ENCODE peak calls at places on chromosomes 16 and 17, in seven cellular contexts. V is progenitor cell of endocrine pancreas; W is pons; T is BJ; Q is stimulated activated CD8-positive, alpha-beta memory T cell treated with anti-CD3 and anti-CD28 coated beads, Interleukin-7, amount 100 ng/mL, for 48 hours; Z is SJSA1; H is astrocyte. B is an unnamed sample.
A peak's percentile ranks its signal among the peaks of the same experiment; 100 is the strongest.

GRCh38 chr17:66310528-66311148 is 8.2 kb downstream of the PRKCA start:
- DNase-seq in V (no peak), W (no peak), T (no peak), Q (no peak), Z (no peak), H (no peak), B (no peak)

GRCh38 chr17:66992911-66993310 is 28.4 kb downstream of the CACNG4 start:
- DNase-seq in V (no peak), W (no peak), T (no peak), Q (no peak), Z (no peak), H (no peak), B (no peak)

GRCh38 chr17:57662644-57663308 is 82.3 kb downstream of the CCDC182 start:
- DNase-seq in V (peak; percentile 90), W (peak; percentile 98), T (peak; percentile 97), Q (peak; percentile 33), Z (peak; percentile 100), H (peak; percentile 99), B (no peak)

GRCh38 chr16:59060212-59060611 is 326.1 kb upstream of the GOT2 start:
- DNase-seq in V (no peak), W (no peak), T (peak; percentile 72), Q (no peak), Z (no peak), H (peak; percentile 95), B (no peak)

GRCh38 chr16:80006175-80006895 is 405.8 kb upstream of the MAF start:
- DNase-seq in V (no peak), W (no peak), T (no peak), Q (no peak), Z (peak; percentile 94), H (peak; percentile 69), B (no peak)

GRCh38 chr17:65800655-65801054 is 239.2 kb upstream of the AXIN2 start:
- DNase-seq in V (no peak), W (no peak), T (no peak), Q (no peak), Z (no peak), H (peak; percentile 22), B (no peak)

GRCh38 chr16:79393121-79393520 is 207.4 kb downstream of the MAF start:
- DNase-seq in V (no peak), W (no peak), T (no peak), Q (no peak), Z (no peak), H (no peak), B (no peak)

GRCh38 chr17:65479282-65479681 is 82.2 kb downstream of the AXIN2 start:
- DNase-seq in V (no peak), W (no peak), T (no peak), Q (no peak), Z (no peak), H (no peak), B (no peak)

B was measured in SK-N-MC.